ENCODE peak calls at places on chromosomes 2 and 18, in eight cellular contexts. X, B, Z, O, J, R, Y and G are unnamed samples.
A peak's percentile ranks its signal among the peaks of the same experiment; 100 is the strongest.

GRCh38 chr2:148888003-148888501 is 13.0 kb downstream of the KIF5C start:
- DNase-seq in Y (peak; percentile 44), B (no peak), Z (no peak), J (no peak), R (no peak), X (no peak), O (no peak), G (no peak)

GRCh38 chr2:55555977-55556376 is 36.5 kb downstream of the CFAP36 start:
- DNase-seq in O (no peak), J (no peak), R (no peak), Z (no peak), Y (no peak), X (peak; percentile 44), B (no peak), G (no peak)

GRCh38 chr2:50952596-50952995 is 79.3 kb downstream of the NRXN1 start:
- DNase-seq in J (no peak), O (peak; percentile 77), Y (no peak), Z (no peak), R (no peak), B (no peak), X (peak; percentile 29), G (no peak)

GRCh38 chr2:147141930-147142329 is 702.9 kb upstream of the ACVR2A start:
- DNase-seq in X (no peak), Z (no peak), B (no peak), J (no peak), R (no peak), Y (no peak), O (no peak), G (no peak)

GRCh38 chr2:36352711-36353110 is 2.9 kb upstream of the CRIM1 start:
- DNase-seq in Y (no peak), X (peak; percentile 71), O (no peak), B (no peak), Z (no peak), J (no peak), R (no peak), G (no peak)

GRCh38 chr2:149004836-149005235 is 33.7 kb upstream of the LYPD6B start:
- DNase-seq in Z (no peak), O (no peak), J (no peak), R (no peak), B (peak; percentile 67), Y (no peak), X (no peak), G (no peak)

GRCh38 chr18:63895190-63895589 is 7.7 kb downstream of the SERPINB2 start:
- DNase-seq in R (no peak), Y (no peak), O (no peak), B (no peak), J (no peak), X (no peak), Z (no peak), G (no peak)

GRCh38 chr18:68428026-68428425 is 286.9 kb downstream of the TMX3 start:
- DNase-seq in Z (no peak), Y (no peak), R (no peak), J (no peak), B (peak; percentile 63), X (peak; percentile 43), O (peak; percentile 89), G (no peak)

GRCh38 chr2:64338910-64339500 is 115.0 kb upstream of the LGALSL start:
- DNase-seq in R (no peak), B (no peak), X (peak; percentile 40), Y (no peak), O (peak; percentile 63), J (no peak), Z (no peak), G (no peak)

GRCh38 chr18:59502899-59503245 is 143.8 kb upstream of the LMAN1 start:
- DNase-seq in J (no peak), X (no peak), R (no peak), B (no peak), Y (no peak), Z (no peak), O (no peak), G (no peak)

GRCh38 chr2:1676913-1677832 is 67.1 kb downstream of the PXDN start:
- DNase-seq in X (no peak), J (peak; percentile 82), O (no peak), R (no peak), Y (no peak), B (no peak), Z (no peak), G (no peak)

GRCh38 chr2:3467654-3468053 is 51.7 kb downstream of the ADI1 start:
- DNase-seq in Z (no peak), J (no peak), O (no peak), X (no peak), B (no peak), Y (no peak), R (no peak), G (no peak)

GRCh38 chr2:143152652-143153051 is 23.4 kb downstream of the ARHGAP15 start:
- DNase-seq in J (no peak), Y (no peak), R (no peak), Z (no peak), O (no peak), X (no peak), B (no peak), G (no peak)

GRCh38 chr2:201779996-201780673 is 598 bp downstream of the ALS2 start:
- DNase-seq in B (no peak), R (peak; percentile 8), X (peak; percentile 11), Z (no peak), Y (no peak), J (no peak), O (no peak), G (no peak)

GRCh38 chr18:845152-845819 is 33.2 kb upstream of the YES1 start:
- DNase-seq in B (no peak), J (peak; percentile 1), R (no peak), X (peak; percentile 92), O (peak; percentile 74), Z (no peak), Y (no peak), G (no peak)
- TF ChIP-seq CTCF in B (no peak), J (no peak), R (no peak), X (no peak), O (no peak), Z (no peak), Y (no peak), G (no peak)

GRCh38 chr2:96602330-96602823 is 35.7 kb downstream of the KANSL3 start:
- DNase-seq in Z (peak; percentile 53), Y (peak; percentile 24), X (no peak), J (no peak), R (no peak), B (no peak), O (no peak), G (no peak)
- TF ChIP-seq CTCF in Z (peak; percentile 28), Y (no peak), X (no peak), J (no peak), R (no peak), B (no peak), O (no peak), G (no peak)

DNA sequence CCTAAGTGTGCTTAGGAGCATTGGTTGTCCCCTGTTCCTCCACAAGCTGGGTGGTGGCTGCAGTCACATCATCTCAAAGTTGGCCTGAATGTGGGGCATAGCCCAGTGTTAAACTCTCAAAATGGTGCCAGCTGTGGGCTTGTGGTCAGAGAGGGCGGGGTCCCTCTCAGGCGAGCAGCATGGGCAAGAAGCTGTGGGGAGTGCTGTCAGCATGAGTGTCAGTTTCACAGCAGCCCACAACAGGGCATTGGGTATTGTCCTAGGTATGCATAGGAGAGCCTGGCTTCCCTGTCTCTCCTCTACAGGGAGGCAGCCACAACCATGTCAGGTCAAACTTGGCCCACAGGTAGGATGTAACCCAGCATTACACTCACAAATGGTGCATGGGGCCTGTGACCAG is 285.6 kb upstream of the THSD7B start:
- DNase-seq in R (no peak), Z (no peak), J (no peak), Y (no peak), X (no peak), O (no peak), B (no peak), G (no peak)
- TF ChIP-seq CTCF in R (no peak), Z (no peak), J (no peak), Y (no peak), X (no peak), O (no peak), B (no peak), G (no peak)

GRCh38 chr2:235468978-235469694 is 24.7 kb upstream of the AGAP1 start:
- DNase-seq in J (no peak), O (peak; percentile 91), Y (no peak), Z (peak; percentile 14), R (no peak), B (peak; percentile 52), X (peak; percentile 79), G (no peak)
- TF ChIP-seq CTCF in J (no peak), O (no peak), Y (no peak), Z (no peak), R (no peak), B (no peak), X (no peak), G (no peak)

GRCh38 chr2:219417374-219417773 is 803 bp upstream of the DES start:
- DNase-seq in O (no peak), X (peak; percentile 37), J (no peak), Z (no peak), Y (no peak), B (no peak), R (no peak), G (no peak)

GRCh38 chr2:219419331-219420197 is 1.4 kb downstream of the DES start:
- DNase-seq in J (no peak), X (no peak), B (no peak), Y (no peak), R (no peak), O (no peak), Z (no peak), G (no peak)

GRCh38 chr2:219416938-219417337 is 1.2 kb upstream of the DES start:
- DNase-seq in B (no peak), O (no peak), X (no peak), Z (no peak), R (no peak), J (no peak), Y (no peak), G (no peak)

GRCh38 chr2:219418155-219418569 is at the start of gene DES:
- DNase-seq in Z (peak; percentile 52), B (no peak), R (no peak), J (no peak), Y (no peak), X (peak; percentile 38), O (no peak), G (no peak)

GRCh38 chr2:219418570-219419189 is 503 bp downstream of the DES start:
- DNase-seq in Y (peak; percentile 65), X (no peak), O (no peak), J (no peak), Z (no peak), B (no peak), R (no peak), G (no peak)
- TF ChIP-seq CTCF in Y (no peak), X (no peak), O (no peak), J (no peak), Z (no peak), B (no peak), R (no peak), G (no peak)

DNA sequence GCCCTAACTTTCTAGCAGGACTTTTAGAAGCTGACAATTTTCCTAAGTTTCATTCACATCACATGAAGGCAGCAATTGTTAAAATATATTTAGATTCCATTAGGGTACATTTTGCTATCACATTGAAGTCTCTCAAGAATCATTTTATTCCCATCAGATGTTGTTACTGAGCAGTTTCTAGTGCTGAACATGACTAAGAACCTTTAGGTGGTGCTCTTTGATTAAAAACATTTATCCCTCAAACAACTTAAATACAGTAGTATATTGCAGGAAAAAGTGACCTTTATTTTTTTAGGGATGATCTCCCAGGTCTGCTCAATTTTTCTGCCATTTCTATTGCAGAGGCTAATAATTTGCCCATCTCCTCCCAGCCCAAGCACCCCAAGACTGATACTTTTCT is 22.9 kb upstream of the NARS1 start:
- DNase-seq in Y (no peak), X (peak; percentile 56), Z (no peak), J (no peak), R (no peak), O (peak; percentile 61), B (no peak), G (no peak)
- TF ChIP-seq CTCF in Y (no peak), X (no peak), Z (no peak), J (peak; percentile 44), R (no peak), O (peak; percentile 23), B (no peak), G (no peak)